ENCODE peak calls at places on chromosomes 11 and 22, in six cellular contexts. One of them, this sample, is unnamed.

GRCh38 chr11:72460091-72460647 is 25.8 kb upstream of the CLPB start:
- DNase-seq in adrenal gland: no peak
- DNase-seq in HCT116: no peak
- DNase-seq in ovary: no peak
- DNase-seq in uterus: no peak
- DNase-seq in Peyer's patch: no peak
- DNase-seq in this sample: no peak

GRCh38 chr22:20299736-20300136 is 20.1 kb downstream of the DGCR6L start:
- DNase-seq in adrenal gland: peak
- DNase-seq in HCT116: no peak
- DNase-seq in ovary: peak
- DNase-seq in uterus: no peak
- DNase-seq in Peyer's patch: no peak
- DNase-seq in this sample: no peak

GRCh38 chr22:17964647-17965046 is 59.7 kb downstream of the MICAL3 start:
- DNase-seq in adrenal gland: no peak
- DNase-seq in HCT116: no peak
- DNase-seq in ovary: no peak
- DNase-seq in uterus: no peak
- DNase-seq in Peyer's patch: no peak
- DNase-seq in this sample: no peak

GRCh38 chr11:66595245-66595904 is 2.4 kb downstream of the CCS start:
- DNase-seq in adrenal gland: no peak
- DNase-seq in HCT116: no peak
- DNase-seq in ovary: peak
- DNase-seq in uterus: no peak
- DNase-seq in Peyer's patch: peak
- DNase-seq in this sample: no peak

GRCh38 chr11:2807801-2808241 is 77.8 kb downstream of the CDKN1C start:
- DNase-seq in adrenal gland: peak
- DNase-seq in HCT116: no peak
- DNase-seq in ovary: peak
- DNase-seq in uterus: peak
- DNase-seq in Peyer's patch: peak
- DNase-seq in this sample: no peak

GRCh38 chr11:126655807-126656128 is 300.3 kb downstream of the ST3GAL4 start:
- DNase-seq in adrenal gland: no peak
- DNase-seq in HCT116: no peak
- DNase-seq in ovary: no peak
- DNase-seq in uterus: no peak
- DNase-seq in Peyer's patch: no peak
- DNase-seq in this sample: no peak

GRCh38 chr11:132914600-132914999 is 617.7 kb downstream of the OPCML start:
- DNase-seq in adrenal gland: no peak
- DNase-seq in HCT116: no peak
- DNase-seq in ovary: no peak
- DNase-seq in uterus: no peak
- DNase-seq in Peyer's patch: no peak
- DNase-seq in this sample: no peak

GRCh38 chr11:88179141-88179540 is 3.9 kb upstream of the RAB38 start:
- DNase-seq in adrenal gland: no peak
- DNase-seq in HCT116: no peak
- DNase-seq in ovary: no peak
- DNase-seq in uterus: no peak
- DNase-seq in Peyer's patch: no peak
- DNase-seq in this sample: no peak

GRCh38 chr11:65590240-65590738 is 5.3 kb downstream of the KCNK7 start:
- DNase-seq in adrenal gland: no peak
- DNase-seq in HCT116: no peak
- DNase-seq in ovary: peak
- DNase-seq in uterus: no peak
- DNase-seq in Peyer's patch: no peak
- DNase-seq in this sample: no peak

GRCh38 chr22:19508024-19508776 is 16.0 kb downstream of the CLDN5 start:
- DNase-seq in adrenal gland: no peak
- DNase-seq in HCT116: no peak
- DNase-seq in ovary: no peak
- DNase-seq in uterus: no peak
- DNase-seq in Peyer's patch: no peak
- DNase-seq in this sample: no peak

GRCh38 chr11:61922539-61922938 is 5.2 kb upstream of the RAB3IL1 start:
- DNase-seq in adrenal gland: no peak
- DNase-seq in HCT116: no peak
- DNase-seq in ovary: peak
- DNase-seq in uterus: peak
- DNase-seq in Peyer's patch: peak
- DNase-seq in this sample: no peak

GRCh38 chr22:44930016-44930710 is 79.6 kb downstream of the PHF21B start:
- DNase-seq in adrenal gland: no peak
- DNase-seq in HCT116: no peak
- DNase-seq in ovary: no peak
- DNase-seq in uterus: no peak
- DNase-seq in Peyer's patch: no peak
- DNase-seq in this sample: peak

GRCh38 chr11:67373916-67374570 is 645 bp upstream of the CLCF1 start:
- DNase-seq in adrenal gland: peak
- DNase-seq in HCT116: peak
- DNase-seq in ovary: peak
- DNase-seq in uterus: peak
- DNase-seq in Peyer's patch: peak
- DNase-seq in this sample: peak

GRCh38 chr22:20428496-20429253 is 8.9 kb downstream of the SCARF2 start:
- DNase-seq in adrenal gland: no peak
- DNase-seq in HCT116: no peak
- DNase-seq in ovary: peak
- DNase-seq in uterus: no peak
- DNase-seq in Peyer's patch: peak
- DNase-seq in this sample: no peak

GRCh38 chr11:4607111-4607510 is 920 bp downstream of the TRIM68 start:
- DNase-seq in adrenal gland: no peak
- DNase-seq in HCT116: no peak
- DNase-seq in ovary: no peak
- DNase-seq in uterus: no peak
- DNase-seq in Peyer's patch: no peak
- DNase-seq in this sample: no peak

DNA sequence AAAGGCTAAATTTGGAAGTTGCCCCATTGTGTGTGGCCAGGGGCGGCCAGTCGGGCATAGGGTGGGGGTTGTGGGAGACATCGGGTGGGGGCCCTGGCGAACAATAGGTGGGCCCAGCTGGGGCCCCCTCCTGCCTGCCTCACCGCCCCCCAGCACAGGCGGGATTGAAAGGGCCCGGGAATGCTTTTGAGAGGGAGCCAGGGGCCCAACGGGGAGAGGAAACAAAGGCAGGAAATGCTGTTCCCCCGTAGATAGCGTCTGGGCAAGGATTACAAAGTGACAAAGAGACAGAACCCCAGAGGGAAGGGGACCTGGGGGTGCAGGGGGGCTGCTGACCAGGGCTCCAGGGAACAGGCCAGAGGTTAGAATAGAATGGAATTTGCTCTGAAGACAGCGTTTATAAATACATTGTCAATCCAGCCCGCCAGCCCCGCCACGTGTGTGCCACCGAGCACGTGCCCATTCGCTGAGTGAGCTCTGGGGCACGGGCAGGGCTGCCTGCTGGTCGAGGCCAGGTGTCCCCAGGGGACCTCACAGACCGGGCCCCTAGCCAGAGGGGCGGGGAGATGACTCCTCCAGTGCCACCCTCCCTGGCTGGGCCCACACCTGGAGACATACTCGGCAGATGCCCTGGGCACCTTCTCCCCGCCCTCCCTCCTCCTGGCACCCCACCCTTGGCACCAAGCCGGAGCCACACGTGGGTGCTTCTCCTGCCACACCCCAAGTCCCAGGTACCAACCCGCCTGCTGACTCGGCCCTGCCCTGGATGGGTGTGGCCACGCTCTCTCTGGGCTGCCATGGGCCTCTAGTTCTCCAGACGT is 9.7 kb downstream of the PDGFB start:
- DNase-seq in adrenal gland: no peak
- DNase-seq in HCT116: no peak
- DNase-seq in ovary: no peak
- DNase-seq in uterus: no peak
- DNase-seq in Peyer's patch: peak
- DNase-seq in this sample: no peak
- TF ChIP-seq POLR2A in adrenal gland: no peak
- TF ChIP-seq POLR2A in HCT116: no peak
- TF ChIP-seq POLR2A in ovary: no peak
- TF ChIP-seq POLR2A in uterus: no peak
- TF ChIP-seq POLR2A in Peyer's patch: no peak
- TF ChIP-seq POLR2A in this sample: no peak

GRCh38 chr11:75562836-75563484 is 907 bp downstream of the SERPINH1 start:
- DNase-seq in adrenal gland: peak
- DNase-seq in HCT116: no peak
- DNase-seq in ovary: no peak
- DNase-seq in uterus: peak
- DNase-seq in Peyer's patch: no peak
- DNase-seq in this sample: no peak
- TF ChIP-seq POLR2A in adrenal gland: no peak
- TF ChIP-seq POLR2A in HCT116: no peak
- TF ChIP-seq POLR2A in ovary: no peak
- TF ChIP-seq POLR2A in uterus: no peak
- TF ChIP-seq POLR2A in Peyer's patch: no peak
- TF ChIP-seq POLR2A in this sample: no peak

GRCh38 chr22:30288414-30289125 is 735 bp downstream of the CASTOR1 start:
- DNase-seq in adrenal gland: no peak
- DNase-seq in HCT116: no peak
- DNase-seq in ovary: peak
- DNase-seq in uterus: no peak
- DNase-seq in Peyer's patch: no peak
- DNase-seq in this sample: no peak

GRCh38 chr22:30286331-30286730 is 3.0 kb downstream of the CASTOR1 start:
- DNase-seq in adrenal gland: no peak
- DNase-seq in HCT116: no peak
- DNase-seq in ovary: no peak
- DNase-seq in uterus: no peak
- DNase-seq in Peyer's patch: no peak
- DNase-seq in this sample: no peak

GRCh38 chr22:30287626-30288413 is 1.5 kb downstream of the CASTOR1 start:
- DNase-seq in adrenal gland: peak
- DNase-seq in HCT116: peak
- DNase-seq in ovary: peak
- DNase-seq in uterus: peak
- DNase-seq in Peyer's patch: peak
- DNase-seq in this sample: peak

GRCh38 chr22:30285846-30286200 is 3.5 kb downstream of the CASTOR1 start:
- DNase-seq in adrenal gland: no peak
- DNase-seq in HCT116: no peak
- DNase-seq in ovary: no peak
- DNase-seq in uterus: no peak
- DNase-seq in Peyer's patch: no peak
- DNase-seq in this sample: no peak

GRCh38 chr22:30286813-30287625 is 2.3 kb downstream of the CASTOR1 start:
- DNase-seq in adrenal gland: peak
- DNase-seq in HCT116: no peak
- DNase-seq in ovary: peak
- DNase-seq in uterus: peak
- DNase-seq in Peyer's patch: peak
- DNase-seq in this sample: no peak
- TF ChIP-seq POLR2A in adrenal gland: no peak
- TF ChIP-seq POLR2A in HCT116: no peak
- TF ChIP-seq POLR2A in ovary: no peak
- TF ChIP-seq POLR2A in uterus: no peak
- TF ChIP-seq POLR2A in Peyer's patch: no peak
- TF ChIP-seq POLR2A in this sample: no peak

GRCh38 chr11:44530413-44531115 is 34.9 kb upstream of the CD82 start:
- DNase-seq in adrenal gland: no peak
- DNase-seq in HCT116: no peak
- DNase-seq in ovary: no peak
- DNase-seq in uterus: no peak
- DNase-seq in Peyer's patch: no peak
- DNase-seq in this sample: no peak
- TF ChIP-seq POLR2A in adrenal gland: no peak
- TF ChIP-seq POLR2A in HCT116: no peak
- TF ChIP-seq POLR2A in ovary: no peak
- TF ChIP-seq POLR2A in uterus: no peak
- TF ChIP-seq POLR2A in Peyer's patch: no peak
- TF ChIP-seq POLR2A in this sample: no peak

DNA sequence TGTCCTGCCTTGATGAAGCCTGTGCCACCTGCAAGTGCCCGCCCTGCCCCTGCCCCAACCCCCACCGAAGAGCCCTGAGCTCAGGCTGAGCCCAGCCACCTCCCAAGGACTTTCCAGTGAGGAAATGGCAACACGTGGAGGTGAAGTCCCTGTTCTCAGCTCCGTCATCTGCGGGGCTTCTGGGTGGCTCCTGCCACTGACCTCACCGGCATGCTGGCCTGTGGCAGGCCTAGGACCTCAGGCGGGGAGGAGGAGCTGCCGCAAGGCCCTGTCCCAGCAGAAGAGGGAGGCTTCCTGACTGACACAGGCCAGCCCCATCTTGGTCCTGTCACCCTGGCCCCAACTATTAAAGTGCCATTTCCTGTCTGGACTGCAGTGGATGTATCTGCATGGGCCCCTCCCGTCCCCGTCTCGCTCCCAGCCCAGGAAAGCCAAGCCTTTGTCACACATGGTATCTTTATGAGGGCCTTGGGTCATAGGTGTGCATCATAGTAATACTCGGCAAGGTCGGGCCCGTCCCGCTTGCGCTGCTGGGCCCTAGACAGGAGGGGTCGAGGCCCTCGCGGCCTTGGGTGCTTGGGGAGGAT is 882 bp downstream of the FREY1 start:
- DNase-seq in adrenal gland: peak
- DNase-seq in HCT116: no peak
- DNase-seq in ovary: no peak
- DNase-seq in uterus: no peak
- DNase-seq in Peyer's patch: peak
- DNase-seq in this sample: no peak
- TF ChIP-seq POLR2A in adrenal gland: peak
- TF ChIP-seq POLR2A in HCT116: no peak
- TF ChIP-seq POLR2A in ovary: no peak
- TF ChIP-seq POLR2A in uterus: no peak
- TF ChIP-seq POLR2A in Peyer's patch: no peak
- TF ChIP-seq POLR2A in this sample: no peak

GRCh38 chr11:117199061-117199915 is at the start of gene TAGLN:
- DNase-seq in adrenal gland: peak
- DNase-seq in HCT116: no peak
- DNase-seq in ovary: peak
- DNase-seq in uterus: peak
- DNase-seq in Peyer's patch: peak
- DNase-seq in this sample: no peak
- TF ChIP-seq POLR2A in adrenal gland: peak
- TF ChIP-seq POLR2A in HCT116: no peak
- TF ChIP-seq POLR2A in ovary: peak
- TF ChIP-seq POLR2A in uterus: peak
- TF ChIP-seq POLR2A in Peyer's patch: no peak
- TF ChIP-seq POLR2A in this sample: no peak

This sample was measured in H54.